ENCODE peak calls at places on chromosomes 1 and 21, in ten cellular contexts. R is K562, G is MM.1S, Z is SK-N-SH, J is IMR-90, L is neural progenitor cell, T is mammary epithelial cell, I is mesenchymal stem cell, W is keratinocyte, P is GM12878. Y is an unnamed sample. For H3K4me1, the result is how much of the 10 kb centered on the place peaks cover.

GRCh38 chr1:168465942-168466702 is 77.7 kb downstream of the XCL2 start:
- DNase-seq in T (peak), I (peak), Z (peak), R (peak), J (peak), G (peak), P (peak), W (no peak), L (no peak), Y (no peak)

GRCh38 chr1:1926346-1926811 is 7.3 kb upstream of the TMEM52 start:
- DNase-seq in G (no peak), I (no peak), R (no peak), J (no peak), T (no peak), P (no peak), W (no peak), Z (peak), L (no peak), Y (no peak)

GRCh38 chr1:158002630-158003408 is 9.4 kb downstream of the KIRREL1 start:
- DNase-seq in I (peak), L (peak), P (no peak), G (no peak), J (peak), R (no peak), Z (no peak), W (no peak), T (peak), Y (no peak)

GRCh38 chr1:9115656-9116205 is 13.2 kb downstream of the GPR157 start:
- DNase-seq in J (peak), R (no peak), T (no peak), Z (no peak), G (no peak), W (no peak), I (no peak), P (no peak), L (no peak), Y (no peak)

GRCh38 chr1:82565146-82565545 is 764.4 kb downstream of the ADGRL2 start:
- DNase-seq in T (peak), W (peak), L (peak), Z (no peak), I (peak), J (peak), R (no peak), P (no peak), G (no peak), Y (no peak)

GRCh38 chr1:213388199-213388598 is 337.2 kb downstream of the RPS6KC1 start:
- DNase-seq in W (no peak), R (no peak), G (no peak), Z (no peak), P (no peak), J (no peak), T (no peak), I (no peak), L (no peak), Y (no peak)

GRCh38 chr21:45575304-45575992 is 33.2 kb upstream of the SLC19A1 start:
- DNase-seq in I (no peak), L (no peak), G (no peak), W (no peak), P (no peak), T (no peak), J (no peak), Z (peak), R (no peak), Y (no peak)

GRCh38 chr1:248782311-248782887 is 26.8 kb upstream of the LYPD8 start:
- DNase-seq in P (no peak), J (no peak), W (no peak), R (no peak), T (no peak), L (no peak), G (no peak), Z (no peak), I (no peak), Y (no peak)

GRCh38 chr1:80731241-80731894 is 1069.4 kb upstream of the ADGRL2 start:
- DNase-seq in T (peak), G (no peak), J (no peak), P (no peak), R (no peak), W (no peak), I (no peak), L (no peak), Z (no peak), Y (no peak)

GRCh38 chr1:56525463-56526155 is 53.8 kb downstream of the PLPP3 start:
- DNase-seq in R (no peak), L (no peak), W (no peak), G (peak), P (peak), J (peak), I (peak), T (peak), Z (no peak), Y (peak)

DNA sequence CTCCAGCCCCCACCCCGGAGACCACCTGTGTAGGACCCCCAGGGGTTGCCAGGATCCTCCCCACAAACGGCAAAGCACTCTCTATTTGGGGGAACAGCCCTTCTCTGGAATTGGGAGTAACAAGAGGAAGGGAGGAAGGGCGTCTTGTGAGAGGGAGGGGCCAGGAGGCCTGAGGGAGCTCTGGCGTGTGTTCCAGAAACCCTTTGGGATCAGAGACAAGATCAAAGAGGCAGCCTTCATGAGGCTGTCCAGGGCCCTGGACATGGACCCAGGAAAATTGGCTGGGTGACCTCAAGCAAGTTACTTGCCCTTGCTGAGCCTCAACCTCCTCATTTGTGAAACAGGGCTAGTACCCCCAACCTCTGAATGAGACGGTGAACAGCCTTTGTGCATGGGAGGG is 18.1 kb upstream of the ECE1 start:
- DNase-seq in I (peak), J (no peak), G (no peak), Z (no peak), L (no peak), T (no peak), W (no peak), P (no peak), R (no peak), Y (no peak)
- H3K4me1 ChIP-seq in I (half or more), J (half or more), G (under half), Z (half or more), L (under half), T (under half), W (under half), P (under half), R (under half), Y (half or more)

DNA sequence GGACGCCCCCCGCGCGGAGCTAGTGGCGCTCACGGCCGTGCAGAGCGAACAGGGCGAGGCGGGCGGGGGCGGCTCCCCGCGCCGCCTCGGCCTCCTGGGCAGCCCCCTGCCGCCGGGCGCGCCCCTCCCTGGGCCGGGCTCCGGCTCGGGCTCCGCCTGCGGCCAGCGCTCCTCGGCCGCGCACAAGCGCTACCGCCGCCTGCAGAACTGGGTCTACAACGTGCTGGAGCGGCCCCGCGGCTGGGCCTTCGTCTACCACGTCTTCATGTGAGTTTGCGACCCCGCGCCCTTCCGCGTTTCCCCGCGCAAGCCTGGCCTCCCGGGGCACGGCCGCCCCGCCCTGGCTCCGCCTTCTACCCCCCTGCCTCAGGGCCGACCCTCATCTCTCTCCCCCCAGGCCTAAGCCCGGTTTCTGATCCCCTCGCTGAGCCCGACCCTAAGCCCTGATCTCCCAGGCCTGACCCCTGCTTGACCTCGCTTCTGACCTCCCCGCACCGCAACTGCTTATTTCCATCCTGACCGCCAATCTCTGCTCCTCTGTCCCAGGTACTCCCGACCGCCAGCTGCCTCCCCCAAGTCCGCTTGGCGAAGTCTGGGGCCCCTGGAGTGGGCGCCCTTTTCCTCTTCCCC is 669 bp downstream of the KCNQ4 start:
- DNase-seq in Z (peak), R (peak), L (peak), J (no peak), T (no peak), W (no peak), I (no peak), P (no peak), G (no peak), Y (no peak)
- H3K9ac ChIP-seq in Z (no peak), R (peak), L (no peak), J (no peak), T (no peak), W (no peak), I (no peak), P (no peak), G (no peak), Y (peak)

GRCh38 chr1:10687782-10688408 is 108.6 kb downstream of the CASZ1 start:
- DNase-seq in Z (no peak), P (no peak), T (no peak), I (peak), W (no peak), G (no peak), J (no peak), L (no peak), R (no peak), Y (no peak)

GRCh38 chr1:10686404-10687040 is 109.9 kb downstream of the CASZ1 start:
- DNase-seq in G (no peak), J (no peak), L (no peak), P (no peak), T (no peak), I (no peak), W (no peak), R (no peak), Z (no peak), Y (no peak)

GRCh38 chr1:10687142-10687715 is 109.2 kb downstream of the CASZ1 start:
- DNase-seq in L (no peak), G (no peak), R (no peak), Z (no peak), T (no peak), P (no peak), J (no peak), I (no peak), W (no peak), Y (no peak)

GRCh38 chr1:10690484-10690883 is 106.0 kb downstream of the CASZ1 start:
- DNase-seq in P (no peak), J (no peak), W (no peak), G (no peak), T (no peak), I (no peak), Z (no peak), L (no peak), R (peak), Y (no peak)

GRCh38 chr1:10688409-10688786 is 108.0 kb downstream of the CASZ1 start:
- DNase-seq in W (no peak), L (no peak), R (no peak), Z (no peak), T (no peak), G (no peak), J (no peak), I (no peak), P (no peak), Y (no peak)
- H3K4me1 ChIP-seq in W (under half), L (under half), R (half or more), Z (under half), T (under half), G (under half), J (under half), I (under half), P (under half), Y (under half)

GRCh38 chr1:32151319-32151787 is 28.1 kb upstream of the TXLNA start:
- DNase-seq in Z (peak), L (peak), W (no peak), J (peak), R (no peak), G (no peak), I (peak), P (no peak), T (peak), Y (no peak)
- H3K9ac ChIP-seq in Z (no peak), L (no peak), W (no peak), J (no peak), R (no peak), G (no peak), I (peak), P (no peak), T (no peak), Y (no peak)

GRCh38 chr1:41499591-41499990 is 15.1 kb upstream of the EDN2 start:
- DNase-seq in J (no peak), P (no peak), Z (no peak), I (no peak), R (no peak), T (no peak), G (no peak), L (no peak), W (no peak), Y (no peak)

GRCh38 chr1:41498809-41499208 is 14.3 kb upstream of the EDN2 start:
- DNase-seq in L (no peak), I (no peak), R (no peak), T (peak), G (no peak), J (peak), Z (no peak), P (no peak), W (no peak), Y (no peak)

GRCh38 chr1:41501581-41501980 is 17.1 kb upstream of the EDN2 start:
- DNase-seq in W (no peak), I (no peak), L (no peak), T (no peak), Z (no peak), G (no peak), P (no peak), J (no peak), R (no peak), Y (no peak)

GRCh38 chr1:41500781-41501518 is 16.5 kb upstream of the EDN2 start:
- DNase-seq in I (no peak), J (no peak), P (no peak), T (peak), L (no peak), R (no peak), W (no peak), Z (no peak), G (no peak), Y (no peak)

DNA sequence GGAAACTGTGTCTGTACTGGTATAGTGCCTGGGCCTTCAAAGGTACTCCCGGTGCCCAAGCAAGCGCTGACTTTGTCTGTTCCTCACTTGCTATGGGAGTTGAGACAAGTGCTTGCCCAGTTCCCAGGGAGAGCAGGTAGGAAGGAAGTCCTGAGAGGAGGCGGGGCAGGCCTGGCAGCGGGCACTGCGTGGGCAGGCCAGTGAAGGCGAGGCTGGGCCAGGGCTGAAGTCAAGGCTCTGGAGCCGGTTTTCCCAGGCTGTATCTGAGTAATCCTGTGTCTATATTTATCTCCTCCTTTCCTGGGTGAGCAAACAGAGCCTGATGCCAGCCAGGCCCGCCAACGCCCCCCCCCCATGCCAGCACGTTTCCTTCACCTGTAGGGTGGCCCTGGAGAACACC is 15.9 kb upstream of the EDN2 start:
- DNase-seq in I (no peak), G (no peak), L (no peak), T (peak), Z (no peak), R (no peak), J (no peak), W (no peak), P (no peak), Y (no peak)
- H3K4me1 ChIP-seq in I (half or more), G (under half), L (under half), T (half or more), Z (under half), R (under half), J (under half), W (half or more), P (under half), Y (under half)

Y was measured in Karpas-422.